ENCODE peak calls at places on chromosomes 16 and 17, in six cellular contexts. B, G, M, Y, J and C are unnamed samples. For H3K4me1, the result is how much of the 10 kb centered on the place peaks cover.

GRCh38 chr16:21088646-21089538 is 61.8 kb downstream of the DNAH3 start:
- DNase-seq in Y (no peak), J (no peak), G (peak), M (no peak), B (no peak), C (no peak)

GRCh38 chr16:81466351-81466960 is 21.8 kb downstream of the CMIP start:
- DNase-seq in J (no peak), B (no peak), Y (no peak), M (no peak), G (no peak), C (no peak)

GRCh38 chr16:27374794-27375499 is 27.0 kb upstream of the IL21R start:
- DNase-seq in Y (peak), J (peak), B (no peak), G (no peak), M (peak), C (peak)

GRCh38 chr16:88854306-88855111 is 2.2 kb downstream of the GALNS start:
- DNase-seq in J (peak), B (no peak), M (no peak), G (no peak), Y (no peak), C (no peak)

GRCh38 chr16:67966549-67967182 is 1.8 kb downstream of the SLC12A4 start:
- DNase-seq in G (no peak), M (peak), Y (no peak), B (no peak), J (no peak), C (no peak)

GRCh38 chr17:33802349-33803272 is 452.5 kb upstream of the CCL2 start:
- DNase-seq in J (no peak), G (no peak), Y (no peak), M (no peak), B (no peak), C (no peak)

GRCh38 chr16:67207857-67208524 is 9.1 kb downstream of the ELMO3 start:
- DNase-seq in B (no peak), G (no peak), M (peak), Y (no peak), J (no peak), C (no peak)

GRCh38 chr16:703406-703805 is 2.2 kb downstream of the FBXL16 start:
- DNase-seq in M (no peak), B (no peak), Y (no peak), G (no peak), J (no peak), C (no peak)

GRCh38 chr16:54015147-54015546 is 271.4 kb downstream of the IRX3 start:
- DNase-seq in J (no peak), G (no peak), M (no peak), Y (no peak), B (no peak), C (no peak)

GRCh38 chr17:58970966-58971575 is 135.6 kb downstream of the TRIM37 start:
- DNase-seq in B (no peak), Y (no peak), M (no peak), G (no peak), J (no peak), C (no peak)

GRCh38 chr16:8961811-8962390 is 1.8 kb downstream of the USP7 start:
- DNase-seq in G (no peak), M (no peak), J (no peak), B (no peak), Y (no peak), C (no peak)
- H3K4me1 ChIP-seq in G (half or more), M (half or more), J (half or more), B (under half), Y (half or more), C (half or more)

GRCh38 chr17:1455748-1456599 is at the start of gene CRK:
- DNase-seq in M (peak), G (peak), B (peak), Y (peak), J (peak), C (peak)
- TF ChIP-seq EP300 in M (no peak), G (no peak), B (peak), Y (no peak), J (peak), C (peak)

GRCh38 chr17:44199553-44200477 is at the start of gene ATXN7L3:
- DNase-seq in G (peak), Y (peak), B (peak), M (peak), J (peak), C (peak)
- TF ChIP-seq POLR2A in G (no peak), Y (no peak), B (no peak), M (peak), J (no peak), C (no peak)

GRCh38 chr17:17505610-17506171 is 9.5 kb upstream of the RASD1 start:
- DNase-seq in J (no peak), B (no peak), G (no peak), Y (no peak), M (no peak), C (no peak)
- H3K4me1 ChIP-seq in J (under half), B (under half), G (under half), Y (under half), M (under half), C (under half)

GRCh38 chr17:39863918-39864746 is at the start of gene IKZF3:
- DNase-seq in Y (peak), G (no peak), J (peak), B (no peak), M (peak), C (no peak)
- TF ChIP-seq EP300 in Y (no peak), G (no peak), J (no peak), B (no peak), M (no peak), C (no peak)

DNA sequence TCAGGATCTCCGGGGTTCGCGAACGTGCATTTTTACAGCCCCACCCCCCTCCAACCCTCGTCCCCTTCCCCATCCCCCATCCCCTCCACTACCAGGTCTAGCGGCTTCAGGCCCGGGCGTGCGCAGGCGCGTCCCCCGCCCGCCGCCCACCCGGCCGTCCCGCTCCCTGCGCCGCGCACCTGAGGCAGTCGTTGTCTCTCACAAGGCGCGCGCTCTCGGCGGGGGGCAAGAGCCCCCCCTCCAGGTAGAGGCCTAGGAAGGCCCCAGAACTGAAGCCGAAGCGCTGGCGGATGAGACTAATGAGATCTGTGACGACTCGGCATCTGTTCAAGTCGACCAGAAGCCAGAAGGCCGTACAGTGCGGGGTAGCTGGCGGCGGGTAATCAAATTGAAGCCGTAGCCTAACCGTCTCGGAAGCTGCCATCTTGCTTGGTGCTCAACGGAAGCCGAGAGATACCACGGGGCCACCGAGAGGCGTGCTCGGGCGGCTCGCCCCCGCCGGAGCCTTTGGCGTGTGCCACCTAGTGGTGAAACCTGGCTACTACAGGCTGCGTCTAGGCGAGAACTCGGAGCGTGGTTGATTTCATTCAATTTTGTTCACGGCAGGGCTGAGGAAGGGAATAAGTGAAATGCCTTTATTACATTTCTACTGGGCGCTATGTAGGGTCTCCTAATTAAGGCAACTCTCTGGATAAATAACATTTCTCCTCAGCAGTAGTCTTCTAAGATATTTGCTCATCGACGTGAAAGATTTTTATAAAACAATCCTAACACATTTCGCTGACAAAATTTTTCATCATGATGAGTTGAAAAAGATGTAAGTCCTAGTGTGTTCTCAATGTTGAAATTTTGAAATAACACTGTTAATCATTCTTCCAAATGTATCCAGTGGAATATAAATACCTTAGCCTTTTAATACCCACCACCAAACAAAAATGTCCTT is at the start of gene COIL:
- DNase-seq in B (peak), J (peak), Y (peak), G (peak), M (peak), C (peak)
- TF ChIP-seq POLR2A in B (peak), J (peak), Y (no peak), G (no peak), M (peak), C (no peak)